ENCODE peak calls at places on chromosomes 2 and 18, in six cellular contexts. R is NCI-H69, E is NCI-H2081, F is NB4, C is T follicular helper cell, Y is AG20443. K is an unnamed sample.
A peak's percentile ranks its signal among the peaks of the same experiment; 100 is the strongest.

GRCh38 chr2:223041527-223042109 is 10.4 kb upstream of the KCNE4 start:
- DNase-seq in R (peak; percentile 64), C (no peak), Y (peak; percentile 95), F (peak; percentile 96), E (no peak), K (peak; percentile 26)

GRCh38 chr2:24970483-24971299 is 1.1 kb downstream of the DNAJC27 start:
- DNase-seq in E (no peak), Y (peak; percentile 42), C (no peak), F (peak; percentile 28), R (no peak), K (no peak)

GRCh38 chr2:108325756-108326155 is 37.1 kb downstream of the SULT1C2 start:
- DNase-seq in C (no peak), F (no peak), Y (no peak), R (no peak), E (no peak), K (no peak)

GRCh38 chr2:9656270-9656766 is 25.5 kb upstream of the YWHAQ start:
- DNase-seq in C (no peak), E (no peak), R (peak; percentile 68), Y (peak; percentile 92), F (peak; percentile 92), K (peak; percentile 67)

GRCh38 chr2:197398913-197399312 is 35.9 kb downstream of the SF3B1 start:
- DNase-seq in E (no peak), Y (no peak), F (no peak), C (no peak), R (no peak), K (no peak)

GRCh38 chr18:23337599-23338444 is 115.3 kb upstream of the RIOK3 start:
- DNase-seq in C (no peak), R (peak; percentile 99), Y (no peak), F (no peak), E (peak; percentile 87), K (no peak)

GRCh38 chr2:156326488-156326887 is 6.0 kb downstream of the NR4A2 start:
- DNase-seq in Y (no peak), F (no peak), C (no peak), R (no peak), E (no peak), K (no peak)

GRCh38 chr2:240420206-240420899 is 15.1 kb upstream of the GPC1 start:
- DNase-seq in F (no peak), Y (no peak), C (no peak), R (no peak), E (no peak), K (no peak)

GRCh38 chr2:15749460-15750432 is 158.1 kb downstream of the DDX1 start:
- DNase-seq in F (no peak), E (no peak), R (no peak), Y (peak; percentile 58), C (no peak), K (no peak)

GRCh38 chr2:107984667-107985066 is 1.7 kb upstream of the SLC5A7 start:
- DNase-seq in F (no peak), R (no peak), C (no peak), E (no peak), Y (no peak), K (no peak)

GRCh38 chr2:15959331-15960153 is 19.2 kb downstream of the MYCN start:
- DNase-seq in F (no peak), Y (no peak), C (no peak), E (no peak), R (no peak), K (no peak)

GRCh38 chr2:38597115-38597514 is 5.6 kb downstream of the HNRNPLL start:
- DNase-seq in R (no peak), Y (no peak), E (no peak), F (no peak), C (no peak), K (no peak)

GRCh38 chr2:134372611-134373131 is 118.8 kb downstream of the MGAT5 start:
- DNase-seq in C (no peak), Y (peak; percentile 86), F (no peak), E (peak; percentile 35), R (peak; percentile 84), K (no peak)

GRCh38 chr18:13392029-13392750 is 173.6 kb downstream of the LDLRAD4 start:
- DNase-seq in Y (no peak), C (no peak), E (no peak), R (no peak), F (no peak), K (no peak)

GRCh38 chr18:65751145-65752085 is 603 bp downstream of the CDH7 start:
- DNase-seq in F (no peak), C (no peak), E (peak; percentile 60), Y (peak; percentile 6), R (peak; percentile 96), K (no peak)

GRCh38 chr2:208179028-208179609 is 10.7 kb downstream of the C2orf80 start:
- DNase-seq in E (no peak), Y (no peak), C (no peak), F (peak; percentile 45), R (no peak), K (no peak)

K was measured in pulmonary artery endothelial cell.